ENCODE peak calls at places on chromosome 16, in ten cellular contexts. V, O, B, P, L, I, N, D, S and J are unnamed samples.

GRCh38 chr16:20675488-20676267 is 21.8 kb downstream of the ACSM1 start:
- DNase-seq in P (no peak), V (no peak), B (peak; percentile 95), L (peak; percentile 56), O (peak; percentile 20), I (peak; percentile 16), D (peak; percentile 24), S (no peak), N (no peak), J (no peak)

GRCh38 chr16:12907670-12908233 is 6.4 kb downstream of the SHISA9 start:
- DNase-seq in L (peak; percentile 33), P (no peak), S (peak; percentile 38), O (no peak), B (peak; percentile 82), V (no peak), D (no peak), N (no peak), I (no peak), J (no peak)

GRCh38 chr16:88781140-88782077 is 3.6 kb downstream of the PIEZO1 start:
- DNase-seq in D (no peak), L (peak; percentile 82), P (no peak), N (peak; percentile 86), B (no peak), V (no peak), I (no peak), O (no peak), S (no peak), J (no peak)

GRCh38 chr16:56657555-56658430 is at the start of gene MT1F:
- DNase-seq in P (peak; percentile 15), S (peak; percentile 86), V (peak; percentile 89), N (peak; percentile 98), B (peak; percentile 90), L (peak; percentile 33), O (peak; percentile 28), D (peak; percentile 36), I (no peak), J (peak; percentile 23)

GRCh38 chr16:31301708-31302400 is 42.1 kb downstream of the ITGAM start:
- DNase-seq in P (no peak), N (no peak), L (peak; percentile 10), V (no peak), S (no peak), B (no peak), I (peak; percentile 44), O (no peak), D (no peak), J (peak; percentile 32)

GRCh38 chr16:1526608-1527555 is 6.6 kb upstream of the TMEM204 start:
- DNase-seq in V (no peak), D (no peak), P (no peak), L (no peak), N (peak; percentile 83), S (no peak), B (no peak), I (no peak), O (no peak), J (no peak)

GRCh38 chr16:84700518-84701277 is 898 bp downstream of the USP10 start:
- DNase-seq in L (peak; percentile 69), S (peak; percentile 37), I (peak; percentile 27), P (no peak), O (peak; percentile 35), N (no peak), V (no peak), B (peak; percentile 48), D (no peak), J (peak; percentile 47)

GRCh38 chr16:73047536-73048291 is at the start of gene ZFHX3:
- DNase-seq in P (no peak), V (peak; percentile 90), L (peak; percentile 82), D (peak; percentile 67), O (peak; percentile 78), B (peak; percentile 67), I (peak; percentile 51), S (peak; percentile 82), N (peak; percentile 94), J (peak; percentile 66)

GRCh38 chr16:49463529-49463928 is 89.9 kb downstream of the C16orf78 start:
- DNase-seq in B (no peak), S (no peak), P (no peak), N (no peak), O (no peak), I (no peak), V (no peak), L (peak; percentile 89), D (no peak), J (no peak)

GRCh38 chr16:82135844-82136243 is 34.2 kb downstream of the MPHOSPH6 start:
- DNase-seq in N (no peak), P (no peak), D (no peak), B (no peak), S (no peak), L (no peak), I (no peak), V (no peak), O (no peak), J (no peak)

GRCh38 chr16:10668322-10669045 is 26.2 kb downstream of the TEKT5 start:
- DNase-seq in P (no peak), D (no peak), N (no peak), B (peak; percentile 62), S (peak; percentile 69), O (peak; percentile 10), V (no peak), I (peak; percentile 19), L (peak; percentile 41), J (no peak)

GRCh38 chr16:50273888-50274770 is 7.8 kb downstream of the ADCY7 start:
- DNase-seq in N (no peak), B (no peak), D (no peak), L (peak; percentile 91), I (no peak), P (no peak), V (peak; percentile 69), S (no peak), O (no peak), J (no peak)

GRCh38 chr16:17313085-17313611 is 157.6 kb downstream of the XYLT1 start:
- DNase-seq in B (no peak), P (peak; percentile 59), N (no peak), S (peak; percentile 76), V (peak; percentile 79), L (no peak), O (no peak), I (no peak), D (peak; percentile 85), J (peak; percentile 57)

GRCh38 chr16:81416749-81417148 is 27.9 kb upstream of the CMIP start:
- DNase-seq in B (no peak), S (no peak), V (no peak), N (no peak), L (no peak), D (no peak), P (no peak), O (no peak), I (no peak), J (no peak)

GRCh38 chr16:66551362-66551761 is 1.0 kb upstream of the CKLF start:
- DNase-seq in N (no peak), L (peak; percentile 36), D (no peak), S (peak; percentile 64), I (no peak), B (peak; percentile 74), P (no peak), V (no peak), O (peak; percentile 27), J (peak; percentile 30)
- H3K4me3 ChIP-seq in N (peak overlapping the region; percentile 62), L (no peak overlapping the region), D (no peak overlapping the region), S (no peak overlapping the region), I (no peak overlapping the region), B (no peak overlapping the region), P (no peak overlapping the region), V (no peak overlapping the region), O (no peak overlapping the region), J (no peak overlapping the region)

DNA sequence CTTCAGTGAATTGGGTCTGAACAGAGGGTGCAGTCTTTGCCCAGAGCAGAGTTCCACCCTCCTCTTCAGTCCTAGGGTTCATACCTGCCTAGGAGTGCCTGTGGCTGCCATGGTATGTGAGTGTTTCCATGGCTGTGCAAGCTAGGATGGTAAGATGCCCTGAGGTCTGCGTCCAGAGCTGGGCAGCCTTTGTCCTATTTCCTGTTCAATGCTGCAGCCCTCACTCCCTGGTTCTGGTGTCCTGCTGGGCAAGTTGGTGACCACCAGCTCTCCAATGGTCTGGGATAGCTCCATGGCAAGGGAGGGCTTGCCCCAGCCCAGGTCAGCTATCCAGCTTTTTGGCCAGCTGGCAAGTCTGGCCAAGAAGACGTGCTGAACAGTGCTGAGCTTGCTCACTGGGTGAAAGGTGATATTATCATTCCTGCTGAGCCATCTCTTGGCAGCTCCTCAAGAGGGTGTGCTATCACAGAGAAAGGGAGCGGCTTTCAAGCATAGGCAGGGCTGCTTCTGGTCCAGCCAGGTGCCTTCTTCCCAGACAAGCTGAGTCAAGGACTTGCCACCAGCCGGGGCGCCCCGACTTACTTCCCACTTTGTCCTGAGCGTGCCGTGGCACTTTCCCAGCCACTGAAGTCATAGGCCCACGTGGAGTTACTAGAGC is 13.0 kb upstream of the NFATC3 start:
- DNase-seq in P (no peak), V (peak; percentile 10), S (no peak), B (no peak), D (no peak), N (peak; percentile 39), I (no peak), O (no peak), L (no peak), J (peak; percentile 89)
- H3K4me3 ChIP-seq in P (no peak overlapping the region), V (no peak overlapping the region), S (no peak overlapping the region), B (no peak overlapping the region), D (no peak overlapping the region), N (no peak overlapping the region), I (no peak overlapping the region), O (no peak overlapping the region), L (no peak overlapping the region), J (no peak overlapping the region)

GRCh38 chr16:7547736-7548135 is 215.1 kb downstream of the RBFOX1 start:
- DNase-seq in P (no peak), L (no peak), O (no peak), B (no peak), V (no peak), N (no peak), I (no peak), S (no peak), D (no peak), J (no peak)

GRCh38 chr16:7548796-7549318 is 216.2 kb downstream of the RBFOX1 start:
- DNase-seq in L (no peak), I (no peak), N (no peak), D (no peak), P (no peak), S (no peak), O (no peak), B (no peak), V (no peak), J (no peak)

GRCh38 chr16:7555459-7555858 is 222.8 kb downstream of the RBFOX1 start:
- DNase-seq in B (no peak), S (no peak), V (no peak), P (no peak), D (no peak), N (no peak), I (no peak), O (no peak), L (no peak), J (no peak)

GRCh38 chr16:7545251-7545650 is 212.6 kb downstream of the RBFOX1 start:
- DNase-seq in D (no peak), V (no peak), B (no peak), L (no peak), N (no peak), O (no peak), S (no peak), P (no peak), I (no peak), J (no peak)

GRCh38 chr16:7550096-7550495 is 217.5 kb downstream of the RBFOX1 start:
- DNase-seq in N (no peak), I (no peak), L (no peak), P (no peak), O (no peak), V (no peak), B (peak; percentile 48), S (no peak), D (no peak), J (no peak)
- H3K4me3 ChIP-seq in N (no peak overlapping the region), I (no peak overlapping the region), L (no peak overlapping the region), P (no peak overlapping the region), O (no peak overlapping the region), V (no peak overlapping the region), B (no peak overlapping the region), S (no peak overlapping the region), D (no peak overlapping the region), J (no peak overlapping the region)

GRCh38 chr16:4796982-4797804 is 2.0 kb downstream of the SMIM22 start:
- DNase-seq in V (no peak), B (no peak), S (no peak), L (no peak), N (no peak), D (no peak), I (no peak), O (no peak), P (no peak), J (no peak)
- H3K4me3 ChIP-seq in V (no peak overlapping the region), B (no peak overlapping the region), S (no peak overlapping the region), L (no peak overlapping the region), N (no peak overlapping the region), D (no peak overlapping the region), I (no peak overlapping the region), O (no peak overlapping the region), P (no peak overlapping the region), J (no peak overlapping the region)